ENCODE peak calls at places on chromosomes 1 and 21, in four cellular contexts. X, P, U and T are unnamed samples.

GRCh38 chr1:91778964-91779363 is 107.0 kb downstream of the TGFBR3 start:
- DNase-seq in X (no peak), P (no peak), U (no peak), T (no peak)

GRCh38 chr1:113286156-113286555 is 104.2 kb upstream of the MAGI3 start:
- DNase-seq in X (no peak), P (no peak), U (no peak), T (no peak)

GRCh38 chr1:70044832-70045231 is 160.5 kb downstream of the LRRC40 start:
- DNase-seq in X (peak; percentile 24), P (no peak), U (peak; percentile 33), T (peak; percentile 53)

GRCh38 chr1:77540501-77541161 is 141.8 kb downstream of the ZZZ3 start:
- DNase-seq in X (peak; percentile 36), P (no peak), U (no peak), T (peak; percentile 50)

GRCh38 chr1:95742591-95743089 is 508.6 kb downstream of the RWDD3 start:
- DNase-seq in X (peak; percentile 99), P (peak; percentile 12), U (peak; percentile 2), T (peak; percentile 78)

GRCh38 chr1:178102218-178102617 is 8.3 kb downstream of the RASAL2 start:
- DNase-seq in X (no peak), P (no peak), U (no peak), T (no peak)

GRCh38 chr1:172486805-172487454 is 43.1 kb upstream of the PIGC start:
- DNase-seq in X (no peak), P (no peak), U (no peak), T (no peak)

GRCh38 chr21:34582506-34583150 is 32.3 kb downstream of the RCAN1 start:
- DNase-seq in X (peak; percentile 86), P (peak; percentile 38), U (no peak), T (peak; percentile 35)

GRCh38 chr1:230382060-230382491 is 44.1 kb downstream of the PGBD5 start:
- DNase-seq in X (peak; percentile 18), P (no peak), U (no peak), T (no peak)

GRCh38 chr21:44774972-44775371 is 26.6 kb downstream of the UBE2G2 start:
- DNase-seq in X (no peak), P (no peak), U (no peak), T (no peak)

GRCh38 chr1:192669174-192669573 is 33.2 kb downstream of the RGS13 start:
- DNase-seq in X (peak; percentile 79), P (no peak), U (no peak), T (no peak)

GRCh38 chr1:160608057-160608456 is 28.8 kb upstream of the CD84 start:
- DNase-seq in X (no peak), P (no peak), U (no peak), T (no peak)

GRCh38 chr1:155504207-155504606 is 58.4 kb downstream of the ASH1L start:
- DNase-seq in X (peak; percentile 48), P (no peak), U (no peak), T (peak; percentile 28)

GRCh38 chr1:50620680-50621329 is 197.6 kb upstream of the DMRTA2 start:
- DNase-seq in X (peak; percentile 95), P (no peak), U (no peak), T (peak; percentile 90)

GRCh38 chr1:25992689-25993146 is 5.1 kb downstream of the PAFAH2 start:
- DNase-seq in X (no peak), P (no peak), U (no peak), T (no peak)

GRCh38 chr21:39182484-39183271 is 573 bp downstream of the PSMG1 start:
- DNase-seq in X (no peak), P (no peak), U (no peak), T (peak; percentile 14)

GRCh38 chr1:16367258-16367967 is 371 bp downstream of the SZRD1 start:
- DNase-seq in X (peak; percentile 62), P (peak; percentile 83), U (peak; percentile 23), T (peak; percentile 77)

GRCh38 chr1:149884433-149885363 is 14.7 kb upstream of the BOLA1 start:
- DNase-seq in X (peak; percentile 7), P (no peak), U (no peak), T (no peak)

GRCh38 chr1:228013322-228014234 is 6.8 kb downstream of the WNT3A start:
- DNase-seq in X (peak; percentile 84), P (peak; percentile 11), U (no peak), T (peak; percentile 94)

GRCh38 chr1:19081218-19081893 is 124.9 kb upstream of the IFFO2 start:
- DNase-seq in X (peak; percentile 50), P (no peak), U (no peak), T (no peak)

GRCh38 chr1:67393737-67394136 is 36.5 kb downstream of the SERBP1 start:
- DNase-seq in X (no peak), P (no peak), U (no peak), T (no peak)

GRCh38 chr1:24906760-24907490 is 23.2 kb downstream of the RUNX3 start:
- DNase-seq in X (no peak), P (no peak), U (no peak), T (no peak)

GRCh38 chr1:115706774-115707425 is 61.6 kb downstream of the CASQ2 start:
- DNase-seq in X (peak; percentile 50), P (no peak), U (peak; percentile 24), T (no peak)

GRCh38 chr1:209884665-209885117 is 53.3 kb upstream of the SYT14 start:
- DNase-seq in X (peak; percentile 99), P (no peak), U (peak; percentile 97), T (peak; percentile 95)

GRCh38 chr1:113783254-113784103 is 24.2 kb upstream of the PHTF1 start:
- DNase-seq in X (peak; percentile 34), P (no peak), U (no peak), T (no peak)

GRCh38 chr21:29343517-29343916 is 44.8 kb downstream of the BACH1 start:
- DNase-seq in X (no peak), P (no peak), U (peak; percentile 64), T (no peak)

GRCh38 chr1:93779540-93780121 is 98.0 kb upstream of the BCAR3 start:
- DNase-seq in X (peak; percentile 100), P (no peak), U (peak; percentile 80), T (peak; percentile 98)
- TF ChIP-seq CTCF in X (peak; percentile 19), P (no peak), U (no peak), T (no peak)

GRCh38 chr1:223144914-223145313 is 1.9 kb upstream of the TLR5 start:
- DNase-seq in X (no peak), P (no peak), U (no peak), T (no peak)
- TF ChIP-seq CTCF in X (no peak), P (no peak), U (no peak), T (no peak)

GRCh38 chr1:41330588-41331545 is 30.4 kb upstream of the FOXO6 start:
- DNase-seq in X (no peak), P (no peak), U (no peak), T (no peak)
- TF ChIP-seq CTCF in X (peak; percentile 9), P (no peak), U (peak; percentile 10), T (no peak)

GRCh38 chr1:215526147-215526845 is 40.8 kb upstream of the KCTD3 start:
- DNase-seq in X (peak; percentile 64), P (no peak), U (no peak), T (peak; percentile 13)

GRCh38 chr1:215526846-215527151 is 40.3 kb upstream of the KCTD3 start:
- DNase-seq in X (no peak), P (no peak), U (no peak), T (no peak)

GRCh38 chr1:215521279-215521678 is 45.8 kb upstream of the KCTD3 start:
- DNase-seq in X (no peak), P (no peak), U (no peak), T (no peak)

GRCh38 chr1:215523906-215524305 is 43.2 kb upstream of the KCTD3 start:
- DNase-seq in X (no peak), P (no peak), U (no peak), T (no peak)

DNA sequence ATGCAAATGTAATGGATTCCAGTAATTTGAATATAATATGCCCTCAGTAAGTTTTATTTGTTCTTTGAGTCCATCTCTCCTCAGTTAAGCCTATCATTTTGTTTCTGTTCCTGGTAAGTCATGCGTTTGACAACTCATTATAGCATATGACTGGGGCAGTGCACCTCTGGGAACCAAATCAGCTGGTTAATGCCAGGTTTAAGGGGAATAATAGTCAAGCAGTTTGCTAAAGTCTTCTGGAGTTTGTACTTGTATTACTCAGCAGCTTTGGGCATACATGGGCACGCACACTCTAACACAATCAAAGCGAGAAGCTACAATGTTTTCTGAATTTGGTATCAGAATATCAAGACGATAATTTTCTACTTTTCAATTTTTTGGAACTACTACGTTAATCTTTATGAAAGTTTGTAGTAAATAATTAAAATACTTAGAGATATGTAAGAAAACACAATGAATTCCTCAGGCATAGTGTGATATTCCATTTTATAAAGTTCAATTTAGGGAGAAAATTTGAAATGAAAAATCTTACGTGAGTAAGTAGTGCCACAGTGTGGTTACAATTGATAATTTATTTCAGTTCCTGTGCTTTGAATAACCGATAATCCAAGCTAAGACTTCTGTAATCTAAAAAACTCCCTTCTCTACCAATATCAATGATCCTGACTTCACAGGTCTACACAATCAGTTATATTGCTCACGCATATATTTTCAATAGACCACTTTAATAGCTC is 43.8 kb upstream of the KCTD3 start:
- DNase-seq in X (peak; percentile 8), P (no peak), U (no peak), T (no peak)
- TF ChIP-seq CTCF in X (no peak), P (peak; percentile 15), U (no peak), T (peak; percentile 36)

GRCh38 chr1:41656088-41656487 is 171.6 kb upstream of the EDN2 start:
- DNase-seq in X (no peak), P (no peak), U (no peak), T (no peak)

GRCh38 chr1:41659159-41659495 is 174.6 kb upstream of the EDN2 start:
- DNase-seq in X (no peak), P (no peak), U (no peak), T (no peak)

GRCh38 chr1:41657101-41657500 is 172.6 kb upstream of the EDN2 start:
- DNase-seq in X (no peak), P (no peak), U (no peak), T (no peak)

GRCh38 chr1:41658444-41659158 is 174.1 kb upstream of the EDN2 start:
- DNase-seq in X (no peak), P (no peak), U (no peak), T (no peak)

GRCh38 chr1:41657679-41658078 is 173.2 kb upstream of the EDN2 start:
- DNase-seq in X (no peak), P (no peak), U (no peak), T (no peak)
- TF ChIP-seq CTCF in X (no peak), P (no peak), U (peak; percentile 29), T (no peak)

DNA sequence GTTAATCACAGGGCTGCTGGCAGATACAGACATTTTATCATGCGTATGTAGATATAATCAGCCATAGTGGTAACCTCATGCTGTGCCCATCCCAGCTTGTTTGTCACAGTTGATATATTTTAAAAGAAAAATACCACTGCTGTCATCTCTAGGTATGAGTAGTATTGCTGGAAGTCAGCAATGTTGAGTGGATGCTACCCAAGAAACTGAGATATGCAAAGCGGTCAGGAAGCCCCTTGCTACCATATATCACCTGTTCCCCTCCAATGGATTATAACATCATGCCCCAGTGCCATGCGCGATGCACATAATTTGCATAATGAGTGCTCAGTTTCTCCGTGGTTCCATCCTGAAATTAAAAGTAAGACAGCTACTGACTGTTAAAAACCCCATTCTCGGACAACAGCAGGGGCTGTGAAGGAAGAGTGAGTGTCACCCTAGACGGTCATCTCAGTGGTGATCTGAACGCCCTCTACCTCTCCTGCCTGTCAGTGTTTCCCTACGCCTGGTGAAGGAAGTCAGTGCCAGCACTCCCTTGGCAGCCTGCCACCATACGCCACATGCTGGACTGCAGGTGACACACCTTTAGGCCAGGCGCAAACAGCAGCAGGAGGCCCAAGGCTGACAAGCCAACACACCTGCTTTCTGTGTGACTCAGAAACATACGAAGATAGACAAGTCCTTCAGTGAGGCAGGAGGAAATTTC is 2.7 kb downstream of the IL10RB start:
- DNase-seq in X (peak; percentile 86), P (no peak), U (no peak), T (peak; percentile 51)
- TF ChIP-seq CTCF in X (no peak), P (no peak), U (no peak), T (no peak)